ENCODE peak calls at places on chromosomes 12 and 14, in six cellular contexts. G is RPMI7951; P is NCI-H774; Q is stimulated activated CD8-positive, alpha-beta memory T cell treated with anti-CD3 and anti-CD28 coated beads, Interleukin-4, amount 100 ng/mL, for 24 hours; U is HCT116; K is kidney. I is an unnamed sample.

GRCh38 chr14:90675399-90675798 is 140.8 kb downstream of the TTC7B start:
- DNase-seq in G (peak), Q (no peak), K (no peak), P (no peak), U (no peak), I (peak)

GRCh38 chr12:113322353-113322752 is 12.6 kb downstream of the SLC8B1 start:
- DNase-seq in Q (no peak), G (peak), U (no peak), K (no peak), P (no peak), I (no peak)

GRCh38 chr14:66005899-66006434 is 480.2 kb upstream of the CCDC196 start:
- DNase-seq in K (no peak), U (no peak), G (no peak), Q (no peak), P (no peak), I (no peak)

GRCh38 chr14:51006781-51007211 is 62.5 kb upstream of the PYGL start:
- DNase-seq in G (peak), Q (no peak), K (no peak), U (no peak), P (no peak), I (peak)

GRCh38 chr12:132717011-132717410 is 6.4 kb downstream of the PGAM5 start:
- DNase-seq in U (no peak), P (no peak), K (no peak), G (no peak), Q (no peak), I (no peak)

GRCh38 chr14:23930742-23931141 is 22.8 kb upstream of the DHRS4 start:
- DNase-seq in Q (no peak), U (no peak), G (peak), P (no peak), K (no peak), I (no peak)

GRCh38 chr14:76313861-76314260 is 62.1 kb upstream of the ESRRB start:
- DNase-seq in P (no peak), Q (no peak), G (no peak), K (no peak), U (no peak), I (no peak)

GRCh38 chr14:81517798-81518398 is 15.8 kb downstream of the SEL1L start:
- DNase-seq in U (no peak), Q (no peak), G (no peak), K (peak), P (no peak), I (no peak)

GRCh38 chr12:104219361-104219892 is 3.8 kb downstream of the TXNRD1 start:
- DNase-seq in K (no peak), P (peak), U (peak), G (peak), Q (no peak), I (peak)

GRCh38 chr14:101062065-101062450 is 158.5 kb upstream of the RTL1 start:
- DNase-seq in K (peak), U (no peak), Q (no peak), G (peak), P (no peak), I (no peak)

GRCh38 chr12:21697829-21698630 is 40.4 kb upstream of the LDHB start:
- DNase-seq in P (peak), U (peak), Q (no peak), G (peak), K (no peak), I (peak)

GRCh38 chr14:28297559-28297958 is 469.0 kb upstream of the FOXG1 start:
- DNase-seq in U (no peak), G (peak), P (no peak), K (no peak), Q (no peak), I (no peak)

GRCh38 chr12:52871291-52871961 is 22.6 kb upstream of the KRT78 start:
- DNase-seq in U (no peak), Q (no peak), K (peak), P (no peak), G (peak), I (no peak)

GRCh38 chr14:102317564-102318248 is 1.8 kb upstream of the ZNF839 start:
- DNase-seq in G (peak), P (peak), K (no peak), U (no peak), Q (no peak), I (peak)

GRCh38 chr14:68733086-68733621 is 59.7 kb downstream of the ZFP36L1 start:
- DNase-seq in K (no peak), P (no peak), G (no peak), Q (no peak), U (no peak), I (peak)

GRCh38 chr14:105487449-105487985 is 831 bp downstream of the CRIP1 start:
- DNase-seq in G (no peak), K (peak), Q (no peak), P (peak), U (no peak), I (peak)

GRCh38 chr14:88831285-88831684 is 6.8 kb downstream of the TTC8 start:
- DNase-seq in P (no peak), Q (no peak), U (peak), G (peak), K (no peak), I (no peak)

GRCh38 chr12:2347137-2347843 is 294.5 kb downstream of the CACNA1C start:
- DNase-seq in G (peak), Q (no peak), P (no peak), U (no peak), K (no peak), I (no peak)